ENCODE peak calls at places on chromosomes 4 and X, in seven cellular contexts. Z, G, K, I, C, U and J are unnamed samples.

GRCh38 chrX:48938721-48939416 is 18.5 kb downstream of the OTUD5 start:
- DNase-seq in Z (no peak), I (no peak), C (peak), U (no peak), G (no peak), K (no peak), J (no peak)

GRCh38 chrX:130952266-130953043 is 49.4 kb upstream of the ENOX2 start:
- DNase-seq in Z (no peak), U (no peak), I (no peak), G (no peak), K (no peak), C (no peak), J (no peak)

GRCh38 chrX:119828446-119828845 is 24.3 kb downstream of the UPF3B start:
- DNase-seq in Z (no peak), G (no peak), K (no peak), I (no peak), U (no peak), C (no peak), J (no peak)

GRCh38 chr4:172726001-172726423 is 442.6 kb upstream of the GALNT7 start:
- DNase-seq in K (no peak), I (no peak), Z (no peak), G (peak), U (no peak), C (peak), J (no peak)

GRCh38 chr4:108172231-108172779 is 3.6 kb upstream of the LEF1 start:
- DNase-seq in Z (no peak), G (no peak), K (no peak), U (no peak), C (peak), I (no peak), J (no peak)

GRCh38 chrX:24498975-24499374 is 33.9 kb downstream of the PDK3 start:
- DNase-seq in U (no peak), I (no peak), G (peak), K (no peak), Z (no peak), C (no peak), J (no peak)

GRCh38 chrX:40169193-40170086 is 71.7 kb upstream of the BCOR start:
- DNase-seq in G (peak), U (peak), K (peak), C (peak), Z (no peak), I (no peak), J (peak)

GRCh38 chrX:17613979-17614572 is 123.2 kb upstream of the SCML1 start:
- DNase-seq in K (no peak), C (no peak), Z (no peak), U (peak), G (peak), I (no peak), J (no peak)

GRCh38 chr4:173001571-173001970 is 167.0 kb upstream of the GALNT7 start:
- DNase-seq in I (no peak), U (no peak), C (no peak), K (no peak), Z (no peak), G (no peak), J (no peak)

GRCh38 chr4:102501635-102502382 is 650 bp downstream of the NFKB1 start:
- DNase-seq in G (peak), K (peak), Z (peak), C (peak), I (peak), U (peak), J (peak)

GRCh38 chr4:156422576-156422975 is 468.9 kb upstream of the CTSO start:
- DNase-seq in Z (no peak), K (no peak), G (no peak), U (no peak), C (no peak), I (no peak), J (no peak)

GRCh38 chr4:112199041-112199440 is 32.5 kb upstream of the AP1AR start:
- DNase-seq in K (no peak), Z (no peak), G (no peak), I (no peak), C (no peak), U (no peak), J (no peak)

GRCh38 chr4:86927843-86928395 is 6.9 kb upstream of the AFF1 start:
- DNase-seq in K (peak), I (peak), G (peak), C (peak), U (peak), Z (no peak), J (no peak)

GRCh38 chr4:38670061-38670894 is 6.3 kb downstream of the KLF3 start:
- DNase-seq in G (no peak), Z (no peak), C (no peak), K (no peak), I (no peak), U (no peak), J (no peak)

GRCh38 chrX:18617351-18617750 is 54.6 kb downstream of the RS1 start:
- DNase-seq in U (peak), I (no peak), G (peak), Z (no peak), K (no peak), C (peak), J (peak)

GRCh38 chr4:183727482-183727881 is 68.4 kb downstream of the TRAPPC11 start:
- DNase-seq in I (no peak), G (no peak), U (no peak), K (no peak), Z (no peak), C (no peak), J (no peak)

GRCh38 chr4:71230613-71231012 is 108.2 kb upstream of the SLC4A4 start:
- DNase-seq in U (no peak), C (no peak), K (no peak), Z (no peak), G (no peak), I (no peak), J (no peak)

GRCh38 chrX:41906515-41907165 is 16.7 kb downstream of the CASK start:
- DNase-seq in Z (no peak), K (no peak), C (no peak), I (no peak), G (peak), U (no peak), J (peak)

GRCh38 chrX:132022115-132022862 is 813 bp upstream of the STK26 start:
- DNase-seq in C (peak), U (no peak), K (no peak), G (peak), I (no peak), Z (no peak), J (no peak)

GRCh38 chr4:48137766-48138349 is 3.8 kb upstream of the TXK start:
- DNase-seq in G (no peak), C (no peak), Z (no peak), K (no peak), U (no peak), I (no peak), J (no peak)

GRCh38 chrX:118802857-118803256 is 20.8 kb upstream of the ZCCHC12 start:
- DNase-seq in K (no peak), I (peak), Z (no peak), U (peak), C (no peak), G (no peak), J (no peak)

GRCh38 chr4:155666701-155667537 is at the start of gene GUCY1A1:
- DNase-seq in C (peak), U (peak), I (no peak), G (no peak), Z (peak), K (peak), J (no peak)

GRCh38 chr4:86544313-86544966 is 49.7 kb upstream of the PTPN13 start:
- DNase-seq in U (no peak), K (no peak), Z (no peak), C (no peak), G (no peak), I (no peak), J (no peak)

GRCh38 chr4:155241225-155241624 is 32.8 kb downstream of the NPY2R start:
- DNase-seq in Z (no peak), C (no peak), I (no peak), U (no peak), K (no peak), G (no peak), J (no peak)

GRCh38 chr4:891747-892146 is 40.4 kb downstream of the GAK start:
- DNase-seq in U (no peak), C (no peak), I (no peak), K (no peak), G (no peak), Z (no peak), J (no peak)

GRCh38 chrX:21840199-21840557 is 761 bp downstream of the MBTPS2 start:
- DNase-seq in K (no peak), C (no peak), I (no peak), Z (no peak), G (no peak), U (no peak), J (no peak)

GRCh38 chr4:186621959-186622553 is 66.7 kb upstream of the MTNR1A start:
- DNase-seq in K (no peak), U (no peak), C (no peak), I (no peak), Z (no peak), G (no peak), J (no peak)

GRCh38 chrX:54230440-54231148 is 47.5 kb upstream of the FAM120C start:
- DNase-seq in I (no peak), U (no peak), K (no peak), C (no peak), G (no peak), Z (no peak), J (no peak)

GRCh38 chr4:8348071-8348470 is 78.5 kb downstream of the HTRA3 start:
- DNase-seq in U (no peak), C (no peak), I (no peak), K (peak), Z (no peak), G (no peak), J (no peak)

GRCh38 chr4:39353478-39354177 is 12.5 kb downstream of the RFC1 start:
- DNase-seq in C (no peak), K (no peak), I (no peak), U (no peak), G (peak), Z (no peak), J (no peak)

GRCh38 chr4:21451032-21451431 is 497.5 kb downstream of the KCNIP4 start:
- DNase-seq in U (no peak), Z (no peak), K (no peak), G (no peak), I (no peak), C (no peak), J (no peak)

GRCh38 chr4:7938513-7939376 is 916 bp downstream of the AFAP1 start:
- DNase-seq in K (peak), Z (peak), U (peak), C (peak), G (peak), I (no peak), J (no peak)

GRCh38 chrX:110003167-110004156 is 548 bp downstream of the TMEM164 start:
- DNase-seq in K (peak), G (no peak), I (no peak), U (peak), C (peak), Z (peak), J (no peak)

GRCh38 chr4:528835-529234 is 29.8 kb downstream of the PIGG start:
- DNase-seq in Z (no peak), C (no peak), K (no peak), I (no peak), U (no peak), G (no peak), J (no peak)

GRCh38 chr4:24511371-24512063 is 72.8 kb downstream of the DHX15 start:
- DNase-seq in K (no peak), I (no peak), G (no peak), U (no peak), C (no peak), Z (no peak), J (no peak)

GRCh38 chr4:155271557-155271956 is 63.1 kb downstream of the NPY2R start:
- DNase-seq in I (no peak), U (no peak), C (no peak), K (no peak), G (peak), Z (no peak), J (peak)

GRCh38 chr4:44563496-44563895 is 87.9 kb downstream of the YIPF7 start:
- DNase-seq in Z (no peak), I (no peak), C (no peak), K (no peak), U (no peak), G (no peak), J (no peak)

GRCh38 chrX:118226060-118226428 is 109.4 kb upstream of the KLHL13 start:
- DNase-seq in C (no peak), G (peak), U (no peak), K (no peak), I (no peak), Z (no peak), J (no peak)

GRCh38 chr4:20676773-20677172 is 23.5 kb upstream of the PACRGL start:
- DNase-seq in I (no peak), G (no peak), U (no peak), Z (no peak), C (no peak), K (no peak), J (no peak)

DNA sequence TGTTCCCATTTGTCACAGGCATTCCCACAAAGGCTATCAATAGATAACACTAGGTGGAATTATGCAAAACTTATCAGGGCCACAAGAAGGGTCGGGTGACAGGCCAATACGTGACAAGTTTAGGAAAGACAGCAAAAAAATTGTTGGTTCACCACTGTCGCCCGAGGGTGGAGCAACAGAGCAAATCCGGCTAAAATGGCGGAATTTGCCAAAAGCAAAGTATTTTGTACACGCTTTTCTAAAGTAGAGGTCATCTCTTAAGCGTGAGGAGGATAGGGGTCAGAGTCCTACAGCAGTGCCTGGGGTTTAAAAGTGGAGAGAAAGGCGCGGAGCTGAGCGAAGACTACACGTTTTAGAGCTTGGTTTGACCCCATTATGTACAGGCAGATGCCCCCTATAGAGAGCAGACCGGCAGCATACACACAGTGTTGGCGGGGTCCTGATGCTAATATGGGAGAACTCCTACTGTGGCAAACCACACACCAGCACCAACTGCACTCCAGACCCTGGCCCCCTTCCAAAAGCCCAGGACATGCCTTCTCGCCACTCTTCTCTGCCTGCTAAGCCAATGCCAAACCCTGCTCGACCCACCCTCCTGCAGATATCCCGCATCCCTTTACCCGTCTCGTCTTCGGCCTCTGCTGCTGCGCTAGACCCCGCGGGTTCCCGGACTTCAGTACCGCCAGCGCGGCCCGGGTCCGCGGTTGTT is 733 bp downstream of the CCNA2 start:
- DNase-seq in K (peak), Z (no peak), I (no peak), C (peak), U (peak), G (peak), J (no peak)
- TF ChIP-seq POLR2A in K (no peak), Z (no peak), I (no peak), C (no peak), U (no peak), G (no peak), J (no peak)

GRCh38 chr4:3445111-3445820 is 3.5 kb downstream of the HGFAC start:
- DNase-seq in G (no peak), I (no peak), C (no peak), U (no peak), K (no peak), Z (no peak), J (no peak)
- TF ChIP-seq POLR2A in G (no peak), I (no peak), C (no peak), U (no peak), K (no peak), Z (no peak), J (no peak)

GRCh38 chr4:4859010-4859798 is at the start of gene MSX1:
- DNase-seq in K (peak), U (peak), I (peak), G (peak), Z (peak), C (peak), J (peak)
- TF ChIP-seq POLR2A in K (no peak), U (peak), I (no peak), G (peak), Z (peak), C (no peak), J (peak)

DNA sequence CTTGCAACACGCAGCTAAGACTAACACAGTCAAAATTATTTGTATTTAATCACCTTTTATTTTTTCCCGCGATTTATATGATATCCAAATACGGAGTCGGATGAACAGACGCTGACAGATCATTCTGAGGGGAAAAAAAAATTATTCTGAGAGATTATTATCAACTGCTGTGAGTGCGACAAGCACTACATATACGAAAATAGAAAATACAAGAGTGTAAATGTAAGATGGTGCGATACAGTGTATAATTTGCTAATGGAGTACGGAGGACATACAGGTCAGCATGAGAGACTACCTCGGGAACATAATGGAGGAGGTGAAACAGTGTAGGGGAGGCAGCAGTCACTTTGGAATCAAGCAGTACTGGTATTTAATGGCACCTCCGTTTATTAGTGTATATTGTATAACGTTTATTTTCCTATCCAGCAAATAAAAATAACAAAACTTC is 2.8 kb upstream of the LIN54 start:
- DNase-seq in G (no peak), Z (no peak), C (no peak), U (no peak), I (no peak), K (no peak), J (no peak)
- TF ChIP-seq POLR2A in G (no peak), Z (no peak), C (no peak), U (no peak), I (no peak), K (no peak), J (no peak)

GRCh38 chr4:55546633-55547460 is at the start of gene CLOCK:
- DNase-seq in C (peak), Z (peak), K (peak), G (peak), U (peak), I (peak), J (peak)
- TF ChIP-seq POLR2A in C (peak), Z (no peak), K (peak), G (peak), U (peak), I (no peak), J (peak)

DNA sequence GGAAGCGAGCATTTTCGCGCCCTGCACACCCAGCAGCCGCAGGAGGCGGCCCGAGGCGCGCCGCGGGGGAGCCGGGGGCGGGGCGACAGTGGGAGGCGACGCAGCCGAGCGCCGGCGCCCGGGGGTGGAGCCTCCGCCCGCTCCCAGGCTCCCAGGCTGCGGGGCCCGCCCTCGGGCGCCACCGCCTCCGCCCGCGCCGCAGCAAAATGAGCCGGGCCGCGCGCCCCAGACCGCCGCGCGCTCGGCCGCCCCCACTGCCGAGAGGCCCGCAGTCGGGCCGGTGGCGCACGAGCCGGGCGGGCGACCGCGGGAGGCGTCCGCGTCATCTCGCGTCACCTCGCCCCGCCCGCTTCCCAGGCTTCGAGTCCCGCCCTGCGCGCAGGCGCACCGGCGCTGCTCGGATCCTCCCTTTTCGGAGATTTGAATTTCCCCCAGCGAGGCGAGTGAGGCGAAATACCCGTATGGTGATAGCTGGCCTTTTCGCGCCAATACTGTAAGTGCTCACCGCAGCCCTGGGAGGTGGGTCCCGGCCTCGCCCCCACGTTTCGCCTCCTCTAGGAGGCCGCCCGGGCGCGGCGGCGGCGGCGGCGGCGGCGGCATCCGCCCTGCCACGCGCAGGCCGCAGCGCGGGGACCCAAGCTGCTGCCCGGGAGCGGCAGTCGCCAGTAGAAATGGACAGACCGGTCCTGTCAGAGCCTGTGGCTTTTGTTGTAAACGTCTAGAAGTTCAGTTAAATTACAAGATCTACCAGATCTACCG is at the start of gene TMEM187:
- DNase-seq in C (peak), G (peak), K (peak), Z (peak), I (peak), U (peak), J (peak)
- TF ChIP-seq POLR2A in C (no peak), G (no peak), K (no peak), Z (no peak), I (no peak), U (peak), J (peak)

DNA sequence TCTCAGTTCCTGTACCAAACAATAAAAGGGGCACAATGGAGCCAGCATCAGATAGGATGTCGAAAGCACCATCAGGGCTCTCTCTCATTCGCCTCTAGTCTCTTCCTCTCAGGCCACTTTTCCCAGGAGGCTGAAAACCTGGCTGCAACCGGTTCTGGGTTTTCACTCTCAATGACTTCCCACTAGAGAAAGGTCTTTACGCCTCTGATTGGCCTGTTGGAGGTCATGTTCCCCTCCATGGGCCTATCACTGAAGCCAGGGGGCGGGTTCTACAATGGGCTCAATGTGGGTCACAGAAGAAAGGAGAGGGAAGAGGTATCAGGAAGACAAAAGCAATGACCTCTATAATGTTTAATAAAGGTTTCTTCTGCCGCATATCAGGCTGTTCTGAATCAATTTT is 29.3 kb downstream of the ZNF827 start:
- DNase-seq in I (peak), K (peak), U (peak), Z (peak), C (peak), G (peak), J (no peak)
- TF ChIP-seq POLR2A in I (no peak), K (no peak), U (no peak), Z (no peak), C (peak), G (no peak), J (no peak)